ENCODE peak calls at places on chromosomes 7 and 10, in six cellular contexts. A is esophagus squamous epithelium, B is GM23338, M is sigmoid colon, Q is AG04449, K is upper lobe of left lung. E is an unnamed sample.

GRCh38 chr7:96300981-96301380 is 20.9 kb downstream of the SLC25A13 start:
- DNase-seq in B (no peak), K (no peak), Q (no peak), A (no peak), M (no peak), E (no peak)

GRCh38 chr7:151336027-151336720 is 5.4 kb upstream of the NUB1 start:
- DNase-seq in M (no peak), A (no peak), K (no peak), Q (no peak), B (no peak), E (no peak)

GRCh38 chr10:51344371-51344770 is 270.1 kb downstream of the PRKG1 start:
- DNase-seq in A (no peak), Q (no peak), M (no peak), K (no peak), B (no peak), E (peak; percentile 52)

GRCh38 chr10:101161494-101162299 is 30.6 kb downstream of the TLX1 start:
- DNase-seq in M (peak; percentile 79), B (peak; percentile 95), A (no peak), Q (no peak), K (no peak), E (peak; percentile 15)

GRCh38 chr10:110393866-110394265 is 89.1 kb upstream of the SMNDC1 start:
- DNase-seq in K (no peak), A (no peak), M (no peak), B (no peak), Q (no peak), E (no peak)

GRCh38 chr10:131979821-131980270 is 1.9 kb downstream of the BNIP3 start:
- DNase-seq in K (peak; percentile 87), Q (no peak), B (no peak), M (peak; percentile 73), A (no peak), E (no peak)

GRCh38 chr7:159116581-159117339 is 27.9 kb downstream of the VIPR2 start:
- DNase-seq in K (no peak), Q (no peak), B (no peak), M (no peak), A (no peak), E (no peak)

GRCh38 chr10:86167762-86168128 is 198.8 kb downstream of the GRID1 start:
- DNase-seq in M (peak; percentile 49), B (no peak), Q (no peak), K (no peak), A (no peak), E (no peak)

GRCh38 chr10:114024876-114025609 is 18.6 kb upstream of the ADRB1 start:
- DNase-seq in K (no peak), Q (no peak), A (no peak), B (no peak), M (no peak), E (peak; percentile 31)

GRCh38 chr7:43650457-43651052 is 67.6 kb downstream of the STK17A start:
- DNase-seq in Q (peak; percentile 67), B (no peak), K (no peak), A (no peak), M (no peak), E (no peak)

GRCh38 chr7:108805808-108806397 is 236.2 kb downstream of the DNAJB9 start:
- DNase-seq in Q (no peak), K (no peak), B (peak; percentile 74), A (no peak), M (no peak), E (peak; percentile 6)

GRCh38 chr10:108465871-108466641 is 1301.5 kb upstream of the SORCS1 start:
- DNase-seq in B (peak; percentile 78), A (no peak), K (peak; percentile 90), Q (no peak), M (peak; percentile 70), E (no peak)

GRCh38 chr10:218753-219152 is 83.5 kb downstream of the ZMYND11 start:
- DNase-seq in Q (no peak), B (no peak), A (no peak), K (no peak), M (no peak), E (no peak)

GRCh38 chr7:149295481-149295850 is 33.5 kb downstream of the ZNF783 start:
- DNase-seq in B (no peak), K (no peak), Q (no peak), M (no peak), A (no peak), E (no peak)

GRCh38 chr7:32958046-32959025 is 1.1 kb downstream of the FKBP9 start:
- DNase-seq in A (no peak), Q (no peak), K (no peak), B (peak; percentile 46), M (peak; percentile 77), E (peak; percentile 54)

GRCh38 chr7:106597751-106598619 is 63.0 kb downstream of the CCDC71L start:
- DNase-seq in B (no peak), K (no peak), A (no peak), M (no peak), Q (no peak), E (no peak)

GRCh38 chr7:106597014-106597413 is 63.9 kb downstream of the CCDC71L start:
- DNase-seq in A (no peak), M (no peak), K (no peak), Q (no peak), B (no peak), E (no peak)

GRCh38 chr7:106598663-106599342 is 62.2 kb downstream of the CCDC71L start:
- DNase-seq in A (peak; percentile 28), M (peak; percentile 68), B (peak; percentile 85), Q (no peak), K (no peak), E (no peak)

GRCh38 chr7:106600569-106601373 is 60.2 kb downstream of the CCDC71L start:
- DNase-seq in B (no peak), M (no peak), A (no peak), K (no peak), Q (no peak), E (no peak)

GRCh38 chr7:106599343-106599698 is 61.6 kb downstream of the CCDC71L start:
- DNase-seq in A (no peak), B (no peak), K (no peak), Q (no peak), M (no peak), E (no peak)
- H3K4me3 ChIP-seq in A (no peak overlapping the region), B (no peak overlapping the region), K (no peak overlapping the region), Q (no peak overlapping the region), M (no peak overlapping the region), E (no peak overlapping the region)

GRCh38 chr7:101853684-101854083 is 36.3 kb downstream of the CUX1 start:
- DNase-seq in M (peak; percentile 38), A (no peak), K (no peak), Q (no peak), B (no peak), E (no peak)

GRCh38 chr7:101858437-101859385 is 41.3 kb downstream of the CUX1 start:
- DNase-seq in B (no peak), M (peak; percentile 48), K (no peak), A (no peak), Q (no peak), E (no peak)

GRCh38 chr7:101857358-101857794 is 40.0 kb downstream of the CUX1 start:
- DNase-seq in K (no peak), M (peak; percentile 43), A (no peak), Q (no peak), B (no peak), E (no peak)

GRCh38 chr7:101856488-101857357 is 39.3 kb downstream of the CUX1 start:
- DNase-seq in Q (peak; percentile 24), B (peak; percentile 59), M (peak; percentile 94), K (peak; percentile 96), A (peak; percentile 69), E (peak; percentile 59)

GRCh38 chr7:101854084-101854865 is 36.8 kb downstream of the CUX1 start:
- DNase-seq in Q (no peak), K (no peak), A (no peak), B (no peak), M (peak; percentile 50), E (no peak)
- H3K4me3 ChIP-seq in Q (no peak overlapping the region), K (no peak overlapping the region), A (no peak overlapping the region), B (no peak overlapping the region), M (no peak overlapping the region), E (no peak overlapping the region)

DNA sequence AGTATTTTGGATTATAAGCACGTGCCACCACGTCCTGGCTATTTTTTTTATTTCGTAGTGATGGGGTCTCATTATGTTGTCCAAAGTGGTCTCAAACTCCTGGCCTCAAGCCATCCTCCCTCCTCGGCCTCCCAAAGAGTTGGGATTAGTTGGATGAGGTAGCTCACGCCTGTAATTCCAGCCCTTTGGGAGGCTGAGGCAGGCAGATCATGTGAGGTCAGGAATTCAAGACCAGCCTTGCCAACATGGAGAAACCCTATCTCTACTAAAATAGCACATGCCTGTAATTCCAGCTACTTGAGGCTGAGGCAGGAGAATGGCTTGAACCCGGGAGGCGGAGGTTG is 21.8 kb upstream of the YWHAG start:
- DNase-seq in B (no peak), Q (no peak), K (no peak), M (no peak), A (no peak), E (no peak)
- H3K4me3 ChIP-seq in B (peak overlapping the region; percentile 59), Q (peak overlapping the region; percentile 43), K (no peak overlapping the region), M (peak overlapping the region; percentile 47), A (peak overlapping the region; percentile 67), E (peak overlapping the region; percentile 35)

GRCh38 chr7:35691827-35692307 is 3.1 kb downstream of the HERPUD2 start:
- DNase-seq in K (no peak), Q (no peak), B (no peak), A (no peak), M (no peak), E (no peak)
- H3K4me3 ChIP-seq in K (no peak overlapping the region), Q (no peak overlapping the region), B (no peak overlapping the region), A (peak overlapping the region; percentile 89), M (peak overlapping the region; percentile 88), E (no peak overlapping the region)

GRCh38 chr10:77533887-77534278 is 103.7 kb downstream of the KCNMA1 start:
- DNase-seq in M (no peak), B (no peak), K (no peak), Q (no peak), A (no peak), E (no peak)

GRCh38 chr10:77533156-77533886 is 104.3 kb downstream of the KCNMA1 start:
- DNase-seq in B (no peak), M (no peak), Q (no peak), A (no peak), K (no peak), E (no peak)

GRCh38 chr10:77532068-77532467 is 105.5 kb downstream of the KCNMA1 start:
- DNase-seq in M (no peak), B (no peak), K (no peak), Q (peak; percentile 82), A (no peak), E (peak; percentile 81)

GRCh38 chr10:77530011-77530410 is 107.6 kb downstream of the KCNMA1 start:
- DNase-seq in Q (no peak), K (no peak), A (no peak), M (no peak), B (no peak), E (no peak)

GRCh38 chr10:77531441-77532001 is 106.1 kb downstream of the KCNMA1 start:
- DNase-seq in K (no peak), B (no peak), A (no peak), Q (peak; percentile 59), M (peak; percentile 82), E (peak; percentile 62)
- H3K4me3 ChIP-seq in K (no peak overlapping the region), B (no peak overlapping the region), A (no peak overlapping the region), Q (peak overlapping the region; percentile 39), M (no peak overlapping the region), E (peak overlapping the region; percentile 12)